ENCODE peak calls at places on chromosomes 12 and 14, in four cellular contexts. C is H9, O is mesendoderm, R is H1. F is an unnamed sample.
A peak's percentile ranks its signal among the peaks of the same experiment; 100 is the strongest.

GRCh38 chr12:110046451-110047187 is 1.7 kb downstream of the C12orf76 start:
- DNase-seq in O (no peak), C (no peak), R (no peak), F (no peak)

GRCh38 chr12:75750950-75751349 is 239.5 kb upstream of the KRR1 start:
- DNase-seq in C (no peak), O (no peak), R (no peak), F (no peak)

GRCh38 chr12:123894823-123895338 is 77.8 kb downstream of the CCDC92 start:
- DNase-seq in O (no peak), R (no peak), C (no peak), F (no peak)

GRCh38 chr14:99252940-99253868 is 18.8 kb downstream of the BCL11B start:
- DNase-seq in R (no peak), C (no peak), O (no peak), F (no peak)

GRCh38 chr12:14836336-14837210 is 6.8 kb downstream of the ART4 start:
- DNase-seq in O (peak; percentile 79), R (no peak), C (no peak), F (peak; percentile 97)

GRCh38 chr12:26748412-26748740 is 84.6 kb downstream of the ITPR2 start:
- DNase-seq in O (no peak), C (no peak), R (no peak), F (no peak)

GRCh38 chr14:50040401-50040775 is 76.0 kb downstream of the VCPKMT start:
- DNase-seq in R (no peak), O (peak; percentile 55), C (no peak), F (peak; percentile 47)

GRCh38 chr12:70763666-70764065 is 126.4 kb upstream of the PTPRB start:
- DNase-seq in R (no peak), O (no peak), C (no peak), F (no peak)

GRCh38 chr12:72110814-72111615 is 161.2 kb upstream of the TRHDE start:
- DNase-seq in O (no peak), R (no peak), C (no peak), F (no peak)

GRCh38 chr14:97061198-97061597 is 264.0 kb downstream of the VRK1 start:
- DNase-seq in O (no peak), R (no peak), C (no peak), F (no peak)

DNA sequence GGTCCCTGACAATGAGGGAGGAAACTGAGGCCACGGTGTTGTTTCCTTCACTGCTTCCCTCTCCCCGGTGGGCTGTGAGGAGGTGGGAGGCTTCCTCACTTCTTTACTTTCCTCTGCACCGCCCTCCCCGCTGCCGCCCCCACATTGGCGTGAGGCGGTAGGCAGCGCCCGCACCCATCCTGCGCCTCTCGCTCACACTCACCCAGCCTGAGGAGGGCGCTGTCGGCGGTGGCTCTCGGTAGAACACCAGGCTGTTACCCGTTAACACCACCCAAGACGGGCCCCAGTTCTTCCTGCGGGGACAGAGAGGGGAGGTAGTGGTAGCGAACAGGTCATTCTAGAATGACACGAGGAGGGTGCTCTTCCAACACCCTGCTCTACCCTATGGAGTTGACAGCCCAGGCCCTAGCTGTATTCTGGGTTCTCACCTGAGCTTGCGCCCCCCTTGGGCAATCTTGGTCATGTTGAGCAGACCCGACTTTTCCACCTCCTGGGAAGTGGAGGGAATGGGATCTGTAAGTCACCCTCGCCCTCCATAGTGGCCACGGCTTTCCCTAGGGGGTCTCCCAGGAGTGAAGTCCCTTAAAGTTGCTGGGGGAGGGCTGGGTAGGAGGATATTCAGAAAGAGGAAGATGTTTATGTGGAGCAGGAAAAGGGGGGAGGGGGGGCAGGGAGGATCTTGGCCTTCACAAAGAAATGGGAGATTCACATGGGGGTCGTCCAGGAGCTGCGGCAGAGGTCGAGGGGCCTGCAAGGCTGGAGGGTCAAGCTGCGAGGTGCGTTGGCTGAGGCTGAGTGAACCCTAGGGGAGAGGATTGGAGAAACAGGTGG is 3.3 kb downstream of the ARHGAP9 start:
- DNase-seq in C (peak; percentile 64), O (no peak), R (no peak), F (no peak)
- H2AK5ac ChIP-seq in C (no peak overlapping the region), O (no peak overlapping the region), R (no peak overlapping the region), F (no peak overlapping the region)

GRCh38 chr12:21505888-21506287 is 4.3 kb downstream of the GOLT1B start:
- DNase-seq in C (no peak), R (no peak), O (no peak), F (no peak)
- H3K79me2 ChIP-seq in C (peaks cover 13% of the 10 kb centered on the region), R (peaks cover 52% of the 10 kb centered on the region), O (peaks cover 26% of the 10 kb centered on the region), F (peaks cover 7% of the 10 kb centered on the region)

DNA sequence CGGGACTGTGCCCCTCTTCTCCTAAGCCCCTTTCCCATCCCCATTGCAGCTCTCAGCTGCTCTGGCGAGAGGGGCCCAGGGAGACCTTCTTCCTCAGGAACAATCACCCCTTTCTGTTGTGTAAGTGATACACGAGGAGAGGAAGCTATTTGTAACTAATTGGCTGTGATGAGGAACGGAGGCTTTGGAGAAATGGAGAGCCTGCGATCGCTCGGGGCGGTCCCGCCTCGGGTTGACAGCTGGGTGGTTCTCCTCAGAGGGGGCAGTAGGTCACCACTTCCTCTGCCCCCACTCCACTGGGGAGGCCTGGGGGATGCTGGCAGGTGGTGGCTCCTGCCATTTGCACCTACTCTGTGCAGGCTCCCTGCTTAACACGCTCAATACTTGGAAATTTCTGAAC is 6.7 kb upstream of the PGF start:
- DNase-seq in R (no peak), O (no peak), C (no peak), F (no peak)
- H2AK5ac ChIP-seq in R (no peak overlapping the region), O (no peak overlapping the region), C (no peak overlapping the region), F (no peak overlapping the region)

DNA sequence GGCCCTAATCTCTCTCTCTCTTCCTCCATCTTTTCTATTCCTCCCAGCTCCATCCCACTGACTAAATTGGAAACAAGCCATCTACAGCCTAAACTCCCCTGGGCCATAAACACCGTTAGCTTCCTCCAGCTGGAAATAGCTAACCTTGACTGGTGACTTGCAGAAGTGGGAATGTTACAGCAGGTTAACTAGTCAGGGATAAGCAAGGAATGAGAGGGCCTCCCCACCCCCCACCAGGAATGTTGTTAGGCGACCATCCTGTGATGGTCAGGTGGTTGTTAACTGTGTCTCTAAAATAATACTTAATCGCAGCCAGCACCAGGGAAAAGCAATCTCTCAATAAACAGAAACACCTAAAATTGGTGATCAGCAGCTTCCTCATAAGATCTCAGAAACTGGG is 40.8 kb downstream of the MIS18BP1 start:
- DNase-seq in O (peak; percentile 81), C (no peak), R (no peak), F (no peak)
- H3K79me2 ChIP-seq in O (no peaks in the 10 kb centered on the region), C (no peaks in the 10 kb centered on the region), R (no peaks in the 10 kb centered on the region), F (no peaks in the 10 kb centered on the region)

GRCh38 chr12:22002430-22002829 is 43.6 kb upstream of the CMAS start:
- DNase-seq in C (no peak), O (no peak), R (no peak), F (no peak)
- H2AK5ac ChIP-seq in C (no peak overlapping the region), O (no peak overlapping the region), R (no peak overlapping the region), F (no peak overlapping the region)